ENCODE peak calls at places on chromosomes 5 and 9, in nine cellular contexts. W is Peyer's patch, A is stomach, K is breast epithelium, H is HepG2, B is upper lobe of left lung, N is uterus, P is A549, G is IMR-90. D is an unnamed sample.

GRCh38 chr9:70131296-70131695 is 87.6 kb downstream of the MAMDC2 start:
- DNase-seq in W (no peak), K (no peak), H (no peak), G (no peak), A (no peak), N (no peak), B (no peak), P (no peak), D (no peak)

GRCh38 chr5:17436766-17437221 is 61.2 kb upstream of the TAF11L2 start:
- DNase-seq in A (no peak), N (no peak), P (no peak), G (no peak), B (no peak), W (no peak), H (no peak), K (no peak), D (no peak)

GRCh38 chr9:16870606-16871357 is at the start of gene BNC2:
- DNase-seq in P (peak; percentile 61), B (peak; percentile 91), W (no peak), K (no peak), N (peak; percentile 72), H (no peak), G (peak; percentile 60), A (no peak), D (peak; percentile 42)

GRCh38 chr9:35495984-35496383 is 6.1 kb downstream of the RUSC2 start:
- DNase-seq in B (no peak), W (no peak), H (no peak), K (no peak), A (no peak), P (no peak), G (no peak), N (no peak), D (no peak)

GRCh38 chr5:152514827-152515397 is 109.8 kb upstream of the NMUR2 start:
- DNase-seq in W (no peak), N (no peak), A (no peak), K (no peak), H (peak; percentile 18), P (peak; percentile 10), G (peak; percentile 11), B (no peak), D (peak; percentile 6)

GRCh38 chr9:138118601-138119071 is 241.1 kb downstream of the CACNA1B start:
- DNase-seq in N (no peak), P (no peak), B (peak; percentile 75), K (no peak), W (no peak), H (no peak), G (no peak), A (no peak), D (no peak)

GRCh38 chr5:140130949-140131733 is 5.4 kb downstream of the IGIP start:
- DNase-seq in B (no peak), W (no peak), A (no peak), H (no peak), P (no peak), N (no peak), K (no peak), G (no peak), D (no peak)

GRCh38 chr9:113523421-113524141 is 60.1 kb downstream of the RGS3 start:
- DNase-seq in K (no peak), A (no peak), N (peak; percentile 46), W (peak; percentile 60), G (no peak), P (no peak), B (no peak), H (no peak), D (no peak)

GRCh38 chr5:18605186-18605585 is 970.9 kb downstream of the TAF11L14 start:
- DNase-seq in W (no peak), B (no peak), G (no peak), N (no peak), A (no peak), P (no peak), K (no peak), H (no peak), D (no peak)

GRCh38 chr5:151718168-151718567 is 31.5 kb upstream of the SPARC start:
- DNase-seq in N (no peak), G (peak; percentile 70), H (no peak), A (no peak), B (no peak), K (no peak), W (no peak), P (no peak), D (no peak)

GRCh38 chr5:134114886-134115805 is 665 bp downstream of the TCF7 start:
- DNase-seq in A (peak; percentile 35), K (no peak), H (peak; percentile 32), W (peak; percentile 72), P (peak; percentile 41), G (no peak), B (peak; percentile 88), N (peak; percentile 26), D (no peak)

GRCh38 chr9:133275105-133276000 is at the start of gene ABO:
- DNase-seq in A (peak; percentile 50), G (no peak), W (no peak), P (no peak), B (peak; percentile 90), K (no peak), H (no peak), N (no peak), D (no peak)

GRCh38 chr9:133274236-133275104 is 531 bp downstream of the ABO start:
- DNase-seq in N (no peak), A (no peak), P (no peak), K (no peak), G (no peak), W (no peak), B (no peak), H (no peak), D (no peak)

GRCh38 chr9:133276001-133276884 is 1.2 kb upstream of the ABO start:
- DNase-seq in B (peak; percentile 36), W (no peak), N (no peak), H (no peak), A (no peak), P (no peak), K (no peak), G (no peak), D (no peak)

GRCh38 chr9:133273098-133273497 is 1.9 kb downstream of the ABO start:
- DNase-seq in W (peak; percentile 6), P (no peak), N (no peak), K (no peak), G (no peak), A (peak; percentile 24), B (no peak), H (no peak), D (no peak)

GRCh38 chr9:133273819-133274218 is 1.2 kb downstream of the ABO start:
- DNase-seq in N (no peak), G (no peak), H (no peak), K (no peak), P (no peak), W (no peak), B (no peak), A (no peak), D (no peak)
- TF ChIP-seq POLR2A in N (no peak), G (no peak), H (no peak), K (no peak), P (no peak), W (no peak), B (no peak), A (no peak), D (no peak)

GRCh38 chr9:27530915-27531762 is 1.5 kb upstream of the MOB3B start:
- DNase-seq in H (no peak), P (no peak), N (no peak), K (no peak), B (no peak), W (no peak), G (no peak), A (no peak), D (no peak)

GRCh38 chr9:27528886-27529315 is 713 bp downstream of the MOB3B start:
- DNase-seq in W (peak; percentile 74), G (no peak), B (peak; percentile 86), N (peak; percentile 68), A (peak; percentile 52), H (no peak), K (peak; percentile 62), P (peak; percentile 52), D (peak; percentile 15)

GRCh38 chr9:27527702-27528277 is 1.8 kb downstream of the MOB3B start:
- DNase-seq in P (no peak), B (no peak), K (no peak), G (no peak), N (no peak), A (no peak), H (no peak), W (peak; percentile 22), D (no peak)

GRCh38 chr9:27529316-27530278 is at the start of gene MOB3B:
- DNase-seq in N (peak; percentile 88), K (peak; percentile 80), G (peak; percentile 50), W (peak; percentile 80), H (peak; percentile 31), B (peak; percentile 98), A (peak; percentile 87), P (peak; percentile 76), D (peak; percentile 74)

DNA sequence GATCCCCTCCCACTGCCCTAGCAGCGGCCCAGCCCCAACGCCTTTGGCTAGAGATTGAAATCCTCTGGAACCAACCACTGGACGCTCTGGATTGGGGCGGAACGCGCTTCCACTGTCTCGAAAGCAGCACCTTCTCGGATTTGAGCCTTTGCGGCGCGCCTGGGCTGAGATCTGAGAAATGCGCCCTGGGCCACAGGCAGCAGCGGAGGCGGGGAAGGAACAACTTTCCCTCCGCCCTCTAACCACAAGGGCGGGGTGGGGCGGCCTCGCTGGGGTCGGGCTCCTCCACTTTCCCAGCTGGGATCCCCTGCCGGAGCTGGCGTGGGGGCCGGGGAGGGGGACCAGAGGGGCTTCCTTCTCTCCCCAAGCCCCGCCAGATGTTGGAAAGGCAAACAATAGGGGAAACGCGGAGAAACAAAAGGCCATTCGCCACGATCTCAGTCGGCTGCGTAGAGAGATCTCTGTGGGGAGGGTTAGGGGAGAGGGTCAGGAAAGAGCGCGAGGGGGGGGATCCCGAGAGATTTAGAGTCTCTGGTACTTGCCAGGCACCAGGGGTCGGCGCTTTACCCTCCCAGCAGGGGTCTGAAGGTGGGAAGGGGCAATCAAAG is 1.2 kb downstream of the MOB3B start:
- DNase-seq in B (peak; percentile 93), N (peak; percentile 84), A (peak; percentile 84), K (peak; percentile 71), P (no peak), H (no peak), W (peak; percentile 72), G (peak; percentile 21), D (no peak)
- TF ChIP-seq POLR2A in B (no peak), N (peak; percentile 64), A (no peak), K (peak; percentile 75), P (no peak), H (no peak), W (no peak), G (no peak), D (no peak)

GRCh38 chr9:133375724-133376654 is at the start of the genes STKLD1 and SURF4:
- DNase-seq in P (peak; percentile 97), W (peak; percentile 95), G (peak; percentile 94), A (peak; percentile 98), K (peak; percentile 94), B (peak; percentile 100), H (peak; percentile 86), N (peak; percentile 97), D (peak; percentile 100)
- TF ChIP-seq POLR2A in P (peak; percentile 86), W (peak; percentile 96), G (peak; percentile 98), A (no peak), K (no peak), B (no peak), H (peak; percentile 81), N (peak; percentile 94), D (peak; percentile 96)

DNA sequence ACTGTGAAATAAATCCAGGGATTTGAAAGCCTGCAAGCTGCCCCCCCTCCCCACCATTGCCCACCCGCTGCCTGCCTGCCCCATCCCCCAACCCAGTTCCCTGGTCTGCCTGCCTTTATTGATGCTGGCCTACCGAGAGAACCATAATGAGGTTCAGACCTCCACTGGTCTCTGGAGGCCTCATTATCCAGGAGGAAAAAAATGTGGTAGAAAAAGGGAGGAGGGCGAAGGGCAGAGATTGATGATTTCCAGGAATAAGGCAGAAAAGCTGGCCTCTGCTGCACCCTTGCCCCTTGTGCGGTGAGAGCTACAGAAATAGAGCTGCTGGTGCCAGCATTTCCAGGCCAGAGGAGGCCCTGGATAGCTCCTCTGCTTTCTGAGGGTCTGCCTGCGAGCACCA is 216.1 kb downstream of the PAPPA start:
- DNase-seq in W (no peak), N (no peak), A (no peak), G (no peak), K (no peak), B (no peak), P (no peak), H (no peak), D (no peak)
- TF ChIP-seq POLR2A in W (no peak), N (no peak), A (no peak), G (no peak), K (no peak), B (no peak), P (no peak), H (no peak), D (no peak)